ENCODE peak calls at places on chromosome 17, in seven cellular contexts. A, O, T, W, M, F and R are unnamed samples.

GRCh38 chr17:48100160-48100559 is 1.1 kb downstream of the CBX1 start:
- DNase-seq in A (peak), O (no peak), T (no peak), W (no peak), M (no peak), F (no peak), R (no peak)

GRCh38 chr17:78839762-78840529 is 668 bp downstream of the USP36 start:
- DNase-seq in A (peak), O (no peak), T (no peak), W (no peak), M (peak), F (peak), R (no peak)

GRCh38 chr17:62807812-62808575 is at the start of gene MARCHF10:
- DNase-seq in A (peak), O (no peak), T (no peak), W (peak), M (peak), F (peak), R (peak)

GRCh38 chr17:64354396-64354795 is 36.3 kb downstream of the PECAM1 start:
- DNase-seq in A (no peak), O (no peak), T (no peak), W (no peak), M (peak), F (no peak), R (no peak)

GRCh38 chr17:79806863-79807720 is 10.2 kb upstream of the CBX8 start:
- DNase-seq in A (no peak), O (no peak), T (no peak), W (no peak), M (no peak), F (no peak), R (no peak)

GRCh38 chr17:2064980-2065785 is 10.3 kb downstream of the HIC1 start:
- DNase-seq in A (no peak), O (no peak), T (no peak), W (no peak), M (peak), F (peak), R (peak)

GRCh38 chr17:60372790-60373483 is 19.0 kb downstream of the USP32 start:
- DNase-seq in A (peak), O (no peak), T (no peak), W (no peak), M (no peak), F (no peak), R (no peak)

GRCh38 chr17:44556114-44556853 is 1.0 kb upstream of the FZD2 start:
- DNase-seq in A (peak), O (no peak), T (no peak), W (no peak), M (no peak), F (no peak), R (no peak)

GRCh38 chr17:82880620-82881019 is 40.8 kb upstream of the ZNF750 start:
- DNase-seq in A (no peak), O (no peak), T (no peak), W (no peak), M (no peak), F (no peak), R (no peak)

GRCh38 chr17:50290074-50290702 is 15.9 kb downstream of the TMEM92 start:
- DNase-seq in A (peak), O (no peak), T (peak), W (no peak), M (no peak), F (no peak), R (no peak)

GRCh38 chr17:80414508-80414802 is 512 bp upstream of the ENDOV start:
- DNase-seq in A (no peak), O (no peak), T (no peak), W (no peak), M (no peak), F (no peak), R (no peak)